ENCODE peak calls at places on chromosome 17, in four cellular contexts. P, E, J and M are unnamed samples.

GRCh38 chr17:47292206-47292605 is 31.5 kb upstream of the EFCAB13 start:
- DNase-seq in P (no peak), J (no peak), E (no peak), M (no peak)

GRCh38 chr17:17439971-17440843 is 36.6 kb upstream of the MED9 start:
- DNase-seq in P (peak; percentile 72), J (peak; percentile 77), E (peak; percentile 63), M (peak; percentile 71)

GRCh38 chr17:61783556-61784304 is 79.6 kb downstream of the BRIP1 start:
- DNase-seq in J (no peak), E (no peak), P (no peak), M (no peak)

GRCh38 chr17:81636505-81637288 is at the start of the genes NPLOC4 and TSPAN10:
- DNase-seq in P (peak; percentile 100), J (peak; percentile 71), E (peak; percentile 97), M (peak; percentile 98)

GRCh38 chr17:18933102-18934058 is 18.6 kb upstream of the SLC5A10 start:
- DNase-seq in J (no peak), E (no peak), P (no peak), M (no peak)

GRCh38 chr17:47726796-47727703 is 6.0 kb upstream of the TBX21 start:
- DNase-seq in J (no peak), P (peak; percentile 68), E (no peak), M (no peak)

GRCh38 chr17:56475121-56475520 is 118.4 kb upstream of the NOG start:
- DNase-seq in P (no peak), E (no peak), J (no peak), M (no peak)

GRCh38 chr17:37170881-37171460 is 204.8 kb upstream of the C17orf78 start:
- DNase-seq in P (no peak), E (no peak), J (no peak), M (no peak)

GRCh38 chr17:37392024-37392590 is 14.5 kb downstream of the ACACA start:
- DNase-seq in P (no peak), E (no peak), J (no peak), M (no peak)

DNA sequence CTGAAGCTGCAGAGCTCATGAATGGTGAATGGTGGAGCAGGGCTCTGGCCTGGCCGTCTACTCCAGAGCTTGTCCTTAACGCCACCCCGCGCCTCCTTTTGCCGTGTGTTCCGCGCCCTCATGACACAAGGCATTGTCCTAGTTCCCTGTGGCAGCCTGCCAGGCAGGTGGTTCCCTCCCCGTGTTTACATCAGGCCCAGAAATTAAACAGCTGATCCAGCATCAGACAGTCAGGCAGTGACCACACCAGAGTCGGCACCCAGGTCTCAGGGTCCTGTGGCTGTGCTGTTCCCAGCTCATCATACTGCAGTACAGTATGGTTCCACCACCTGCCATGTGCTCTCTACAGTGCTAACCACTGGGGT is 119.7 kb downstream of the RAB11FIP4 start:
- DNase-seq in E (no peak), J (no peak), P (no peak), M (no peak)
- TF ChIP-seq FOXM1 in E (no peak), J (no peak), P (no peak), M (no peak)

GRCh38 chr17:72338847-72339790 is 218.3 kb downstream of the SOX9 start:
- DNase-seq in P (peak; percentile 49), J (peak; percentile 97), E (no peak), M (no peak)
- TF ChIP-seq FOXM1 in P (peak; percentile 76), J (no peak), E (no peak), M (no peak)

GRCh38 chr17:33725675-33726271 is 432.7 kb upstream of the ASIC2 start:
- DNase-seq in P (peak; percentile 70), J (peak; percentile 24), E (peak; percentile 66), M (peak; percentile 47)
- TF ChIP-seq FOXM1 in P (no peak), J (no peak), E (no peak), M (no peak)

DNA sequence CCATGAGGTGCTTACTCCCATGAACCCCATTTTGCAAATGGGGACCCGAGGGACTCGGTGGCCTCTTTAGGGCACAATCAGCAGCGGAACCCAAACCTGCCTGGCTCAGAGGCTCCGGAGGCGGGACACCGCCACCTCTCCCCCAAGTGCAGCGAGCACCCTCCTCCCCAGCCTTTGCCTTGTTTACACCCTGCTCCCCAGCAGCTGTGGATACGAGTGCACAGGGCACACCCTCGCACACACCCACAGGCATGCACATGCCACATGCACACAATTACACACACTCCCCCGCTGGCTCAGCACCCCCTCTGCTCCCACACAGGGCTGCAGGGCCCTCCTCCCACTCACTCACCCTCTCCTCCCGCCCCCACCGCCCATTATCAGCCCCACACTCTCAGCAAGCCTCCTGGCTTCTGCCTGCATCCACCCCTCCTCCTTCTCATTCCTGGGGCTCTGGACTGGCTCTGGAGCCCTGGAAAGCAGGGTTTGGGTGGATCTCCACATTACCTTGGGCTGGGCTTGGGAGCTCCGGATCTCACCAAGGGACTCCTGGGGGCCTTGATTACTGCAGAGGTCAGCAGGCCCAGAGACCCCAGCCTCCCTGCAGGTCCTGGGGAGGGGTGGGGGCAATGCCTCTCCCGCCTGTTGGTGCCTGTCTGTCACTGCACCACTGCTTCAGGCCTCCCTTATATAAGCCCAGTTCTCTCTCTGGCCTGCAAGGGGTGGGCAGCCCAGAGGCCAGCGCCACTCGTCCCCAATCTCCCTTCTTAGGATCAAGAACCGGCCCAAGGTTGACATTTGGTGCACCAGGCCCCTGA is 6.4 kb downstream of the PDK2 start:
- DNase-seq in J (no peak), P (peak; percentile 89), E (peak; percentile 72), M (no peak)
- TF ChIP-seq FOXM1 in J (no peak), P (no peak), E (no peak), M (no peak)

GRCh38 chr17:35865412-35866355 is 3.0 kb downstream of the HEATR9 start:
- DNase-seq in E (no peak), J (peak; percentile 27), P (no peak), M (no peak)
- TF ChIP-seq FOXM1 in E (no peak), J (no peak), P (no peak), M (no peak)

GRCh38 chr17:43790311-43790940 is 10.2 kb downstream of the CFAP97D1 start:
- DNase-seq in J (peak; percentile 26), E (no peak), P (no peak), M (no peak)

GRCh38 chr17:43787728-43788127 is 7.5 kb downstream of the CFAP97D1 start:
- DNase-seq in E (no peak), J (no peak), P (no peak), M (no peak)

GRCh38 chr17:43789482-43789881 is 9.2 kb downstream of the CFAP97D1 start:
- DNase-seq in J (no peak), P (no peak), E (no peak), M (no peak)

GRCh38 chr17:43791589-43791988 is 11.4 kb downstream of the CFAP97D1 start:
- DNase-seq in E (peak; percentile 57), J (peak; percentile 66), P (peak; percentile 55), M (peak; percentile 39)
- TF ChIP-seq FOXM1 in E (no peak), J (no peak), P (no peak), M (no peak)